ENCODE peak calls at places on chromosomes 4 and X, in six cellular contexts. One of them, this sample, is unnamed. For H3K4me1, the result is how much of the 10 kb centered on the place peaks cover.

GRCh38 chrX:111013778-111014455 is 82.1 kb upstream of the PAK3 start:
- DNase-seq in Panc1: no peak
- DNase-seq in DND-41: no peak
- DNase-seq in lung: no peak
- DNase-seq in psoas muscle: no peak
- DNase-seq in A549: no peak
- DNase-seq in this sample: no peak

GRCh38 chrX:39948564-39948963 is 149.2 kb downstream of the BCOR start:
- DNase-seq in lung: no peak
- DNase-seq in psoas muscle: no peak
- DNase-seq in DND-41: peak
- DNase-seq in Panc1: no peak
- DNase-seq in A549: no peak
- DNase-seq in this sample: no peak

GRCh38 chr4:165360041-165360782 is 18.6 kb upstream of the CPE start:
- DNase-seq in lung: no peak
- DNase-seq in Panc1: no peak
- DNase-seq in DND-41: no peak
- DNase-seq in A549: no peak
- DNase-seq in psoas muscle: no peak
- DNase-seq in this sample: no peak

GRCh38 chr4:25321703-25322102 is 9.1 kb downstream of the ZCCHC4 start:
- DNase-seq in A549: no peak
- DNase-seq in psoas muscle: no peak
- DNase-seq in DND-41: no peak
- DNase-seq in Panc1: no peak
- DNase-seq in lung: no peak
- DNase-seq in this sample: no peak

GRCh38 chr4:56958111-56958517 is 19.3 kb downstream of the NOA1 start:
- DNase-seq in DND-41: no peak
- DNase-seq in Panc1: no peak
- DNase-seq in psoas muscle: peak
- DNase-seq in A549: peak
- DNase-seq in lung: peak
- DNase-seq in this sample: no peak

GRCh38 chr4:83658806-83659205 is 122.9 kb downstream of the GPAT3 start:
- DNase-seq in Panc1: no peak
- DNase-seq in A549: no peak
- DNase-seq in lung: no peak
- DNase-seq in DND-41: no peak
- DNase-seq in psoas muscle: no peak
- DNase-seq in this sample: no peak

GRCh38 chrX:15497865-15498264 is 2.7 kb upstream of the BMX start:
- DNase-seq in A549: peak
- DNase-seq in lung: peak
- DNase-seq in psoas muscle: no peak
- DNase-seq in DND-41: peak
- DNase-seq in Panc1: peak
- DNase-seq in this sample: peak

GRCh38 chrX:11331788-11332187 is 38.6 kb downstream of the AMELX start:
- DNase-seq in psoas muscle: no peak
- DNase-seq in lung: no peak
- DNase-seq in DND-41: no peak
- DNase-seq in Panc1: no peak
- DNase-seq in A549: no peak
- DNase-seq in this sample: no peak

GRCh38 chr4:100581337-100581736 is 63.5 kb upstream of the EMCN start:
- DNase-seq in DND-41: peak
- DNase-seq in A549: no peak
- DNase-seq in lung: no peak
- DNase-seq in psoas muscle: peak
- DNase-seq in Panc1: no peak
- DNase-seq in this sample: no peak

GRCh38 chr4:35300996-35301774 is 943.1 kb downstream of the ARAP2 start:
- DNase-seq in psoas muscle: no peak
- DNase-seq in lung: no peak
- DNase-seq in Panc1: no peak
- DNase-seq in DND-41: no peak
- DNase-seq in A549: no peak
- DNase-seq in this sample: no peak

GRCh38 chr4:76012388-76012801 is 5.1 kb upstream of the CXCL9 start:
- DNase-seq in lung: no peak
- DNase-seq in Panc1: no peak
- DNase-seq in A549: no peak
- DNase-seq in psoas muscle: no peak
- DNase-seq in DND-41: no peak
- DNase-seq in this sample: no peak

GRCh38 chr4:107216379-107216778 is 180.3 kb upstream of the DKK2 start:
- DNase-seq in DND-41: no peak
- DNase-seq in psoas muscle: no peak
- DNase-seq in lung: no peak
- DNase-seq in Panc1: no peak
- DNase-seq in A549: no peak
- DNase-seq in this sample: no peak

GRCh38 chr4:171186700-171187099 is 626.5 kb upstream of the GALNTL6 start:
- DNase-seq in Panc1: no peak
- DNase-seq in DND-41: no peak
- DNase-seq in psoas muscle: no peak
- DNase-seq in lung: no peak
- DNase-seq in A549: no peak
- DNase-seq in this sample: peak

GRCh38 chr4:118729287-118730286 is 44.4 kb downstream of the METTL14 start:
- DNase-seq in DND-41: no peak
- DNase-seq in lung: no peak
- DNase-seq in A549: no peak
- DNase-seq in psoas muscle: no peak
- DNase-seq in Panc1: no peak
- DNase-seq in this sample: no peak

GRCh38 chrX:72100824-72101351 is 30.8 kb downstream of the RTL5 start:
- DNase-seq in psoas muscle: no peak
- DNase-seq in DND-41: peak
- DNase-seq in Panc1: no peak
- DNase-seq in A549: no peak
- DNase-seq in lung: peak
- DNase-seq in this sample: no peak

GRCh38 chr4:133565379-133565778 is 416.3 kb downstream of the PCDH10 start:
- DNase-seq in lung: no peak
- DNase-seq in Panc1: no peak
- DNase-seq in psoas muscle: no peak
- DNase-seq in A549: peak
- DNase-seq in DND-41: no peak
- DNase-seq in this sample: no peak

GRCh38 chrX:10726647-10727046 is 106.3 kb upstream of the MID1 start:
- DNase-seq in DND-41: no peak
- DNase-seq in Panc1: no peak
- DNase-seq in A549: no peak
- DNase-seq in lung: no peak
- DNase-seq in psoas muscle: no peak
- DNase-seq in this sample: no peak

GRCh38 chr4:148787831-148788477 is 345.7 kb upstream of the NR3C2 start:
- DNase-seq in psoas muscle: no peak
- DNase-seq in Panc1: no peak
- DNase-seq in lung: no peak
- DNase-seq in DND-41: no peak
- DNase-seq in A549: no peak
- DNase-seq in this sample: no peak

GRCh38 chr4:1137063-1137771 is 23.9 kb upstream of the RNF212 start:
- DNase-seq in A549: no peak
- DNase-seq in DND-41: no peak
- DNase-seq in psoas muscle: no peak
- DNase-seq in lung: no peak
- DNase-seq in Panc1: no peak
- DNase-seq in this sample: no peak

GRCh38 chr4:26717332-26717731 is 133.4 kb downstream of the TBC1D19 start:
- DNase-seq in psoas muscle: no peak
- DNase-seq in lung: no peak
- DNase-seq in Panc1: no peak
- DNase-seq in DND-41: no peak
- DNase-seq in A549: no peak
- DNase-seq in this sample: no peak

GRCh38 chrX:103780701-103781402 is 4.2 kb downstream of the PLP1 start:
- DNase-seq in psoas muscle: no peak
- DNase-seq in A549: no peak
- DNase-seq in DND-41: no peak
- DNase-seq in lung: no peak
- DNase-seq in Panc1: no peak
- DNase-seq in this sample: no peak

GRCh38 chr4:139214039-139214534 is 37.1 kb upstream of the ELF2 start:
- DNase-seq in Panc1: no peak
- DNase-seq in A549: no peak
- DNase-seq in psoas muscle: peak
- DNase-seq in DND-41: no peak
- DNase-seq in lung: no peak
- DNase-seq in this sample: no peak

GRCh38 chr4:89879201-89879600 is 15.5 kb upstream of the MMRN1 start:
- DNase-seq in psoas muscle: no peak
- DNase-seq in Panc1: no peak
- DNase-seq in A549: no peak
- DNase-seq in lung: no peak
- DNase-seq in DND-41: no peak
- DNase-seq in this sample: no peak

GRCh38 chr4:87309625-87310024 is 13.1 kb downstream of the HSD17B13 start:
- DNase-seq in DND-41: no peak
- DNase-seq in psoas muscle: no peak
- DNase-seq in Panc1: no peak
- DNase-seq in A549: no peak
- DNase-seq in lung: no peak
- DNase-seq in this sample: no peak

GRCh38 chrX:10327651-10328050 is 170.9 kb downstream of the CLCN4 start:
- DNase-seq in DND-41: no peak
- DNase-seq in Panc1: no peak
- DNase-seq in A549: peak
- DNase-seq in lung: no peak
- DNase-seq in psoas muscle: no peak
- DNase-seq in this sample: no peak

GRCh38 chr4:182425302-182425701 is 182.1 kb downstream of the TENM3 start:
- DNase-seq in Panc1: no peak
- DNase-seq in DND-41: no peak
- DNase-seq in A549: no peak
- DNase-seq in lung: no peak
- DNase-seq in psoas muscle: no peak
- DNase-seq in this sample: no peak

GRCh38 chr4:6941796-6942195 is 32.2 kb downstream of the TBC1D14 start:
- DNase-seq in psoas muscle: no peak
- DNase-seq in lung: no peak
- DNase-seq in A549: no peak
- DNase-seq in DND-41: no peak
- DNase-seq in Panc1: no peak
- DNase-seq in this sample: no peak

GRCh38 chr4:6940744-6941137 is 31.1 kb downstream of the TBC1D14 start:
- DNase-seq in psoas muscle: no peak
- DNase-seq in A549: no peak
- DNase-seq in Panc1: no peak
- DNase-seq in lung: no peak
- DNase-seq in DND-41: no peak
- DNase-seq in this sample: peak

GRCh38 chr4:6938758-6939201 is 29.2 kb downstream of the TBC1D14 start:
- DNase-seq in DND-41: no peak
- DNase-seq in Panc1: no peak
- DNase-seq in A549: no peak
- DNase-seq in psoas muscle: no peak
- DNase-seq in lung: no peak
- DNase-seq in this sample: no peak

GRCh38 chr4:6938237-6938636 is 28.6 kb downstream of the TBC1D14 start:
- DNase-seq in psoas muscle: no peak
- DNase-seq in DND-41: no peak
- DNase-seq in lung: no peak
- DNase-seq in Panc1: no peak
- DNase-seq in A549: no peak
- DNase-seq in this sample: no peak

GRCh38 chr4:6939761-6940743 is 30.4 kb downstream of the TBC1D14 start:
- DNase-seq in DND-41: no peak
- DNase-seq in A549: no peak
- DNase-seq in lung: no peak
- DNase-seq in Panc1: no peak
- DNase-seq in psoas muscle: no peak
- DNase-seq in this sample: no peak
- H3K4me1 ChIP-seq in DND-41: under half
- H3K4me1 ChIP-seq in A549: under half
- H3K4me1 ChIP-seq in lung: under half
- H3K4me1 ChIP-seq in Panc1: under half
- H3K4me1 ChIP-seq in psoas muscle: under half
- H3K4me1 ChIP-seq in this sample: under half

GRCh38 chr4:48082956-48083355 is 51.1 kb downstream of the TXK start:
- DNase-seq in Panc1: no peak
- DNase-seq in DND-41: no peak
- DNase-seq in lung: no peak
- DNase-seq in psoas muscle: no peak
- DNase-seq in A549: no peak
- DNase-seq in this sample: no peak
- TF ChIP-seq CTCF in Panc1: no peak
- TF ChIP-seq CTCF in DND-41: no peak
- TF ChIP-seq CTCF in lung: no peak
- TF ChIP-seq CTCF in psoas muscle: no peak
- TF ChIP-seq CTCF in A549: no peak
- TF ChIP-seq CTCF in this sample: no peak

DNA sequence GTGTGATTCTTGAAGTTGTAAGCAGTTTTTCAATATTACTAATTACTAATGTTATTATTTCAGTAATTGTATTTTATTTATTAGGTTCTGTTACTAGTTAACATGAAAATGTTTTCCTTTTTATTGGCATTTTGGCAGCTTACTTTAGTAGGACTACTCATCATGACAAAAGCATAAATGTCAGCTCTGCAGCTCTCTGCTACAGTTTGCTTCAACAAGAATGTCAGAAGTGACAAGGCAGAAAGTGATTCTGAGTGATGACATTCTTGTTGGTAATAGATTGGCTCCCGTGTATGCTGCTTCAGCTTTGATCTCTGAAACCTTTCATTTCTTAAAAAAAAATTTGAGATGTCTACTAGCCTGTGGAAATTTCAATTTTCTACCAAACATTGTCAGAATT is 1193.9 kb downstream of the FSTL5 start:
- DNase-seq in DND-41: no peak
- DNase-seq in Panc1: no peak
- DNase-seq in A549: no peak
- DNase-seq in psoas muscle: no peak
- DNase-seq in lung: no peak
- DNase-seq in this sample: no peak
- H3K4me1 ChIP-seq in DND-41: under half
- H3K4me1 ChIP-seq in Panc1: under half
- H3K4me1 ChIP-seq in A549: under half
- H3K4me1 ChIP-seq in psoas muscle: under half
- H3K4me1 ChIP-seq in lung: under half
- H3K4me1 ChIP-seq in this sample: under half

GRCh38 chr4:176575141-176575731 is 217.5 kb downstream of the VEGFC start:
- DNase-seq in psoas muscle: no peak
- DNase-seq in A549: no peak
- DNase-seq in DND-41: no peak
- DNase-seq in Panc1: no peak
- DNase-seq in lung: no peak
- DNase-seq in this sample: no peak

GRCh38 chr4:176583278-176583677 is 209.4 kb downstream of the VEGFC start:
- DNase-seq in Panc1: no peak
- DNase-seq in DND-41: no peak
- DNase-seq in A549: no peak
- DNase-seq in lung: no peak
- DNase-seq in psoas muscle: no peak
- DNase-seq in this sample: no peak

GRCh38 chr4:176584031-176584430 is 208.7 kb downstream of the VEGFC start:
- DNase-seq in psoas muscle: no peak
- DNase-seq in lung: no peak
- DNase-seq in DND-41: no peak
- DNase-seq in Panc1: no peak
- DNase-seq in A549: no peak
- DNase-seq in this sample: no peak

GRCh38 chr4:176579233-176579632 is 213.5 kb downstream of the VEGFC start:
- DNase-seq in A549: peak
- DNase-seq in Panc1: peak
- DNase-seq in DND-41: no peak
- DNase-seq in lung: no peak
- DNase-seq in psoas muscle: no peak
- DNase-seq in this sample: no peak
- TF ChIP-seq CTCF in A549: no peak
- TF ChIP-seq CTCF in Panc1: no peak
- TF ChIP-seq CTCF in DND-41: no peak
- TF ChIP-seq CTCF in lung: no peak
- TF ChIP-seq CTCF in psoas muscle: no peak
- TF ChIP-seq CTCF in this sample: no peak